ENCODE peak calls at places on chromosome 12, in six cellular contexts. N is IMR-90, R is body of pancreas, V is ovary, P is A549, D is lower leg skin. T is an unnamed sample.

GRCh38 chr12:111154180-111154579 is 214.7 kb downstream of the PHETA1 start:
- DNase-seq in N (no peak), R (no peak), V (no peak), P (no peak), D (no peak), T (no peak)

GRCh38 chr12:45232771-45233372 is 17.0 kb downstream of the ANO6 start:
- DNase-seq in N (peak; percentile 98), R (peak; percentile 64), V (no peak), P (peak; percentile 94), D (peak; percentile 60), T (peak; percentile 30)

GRCh38 chr12:27622436-27623185 is 73.6 kb upstream of the REP15 start:
- DNase-seq in N (peak; percentile 43), R (no peak), V (no peak), P (no peak), D (no peak), T (no peak)

GRCh38 chr12:117986705-117987469 is 18.1 kb upstream of the KSR2 start:
- DNase-seq in N (peak; percentile 17), R (no peak), V (no peak), P (peak; percentile 81), D (no peak), T (peak; percentile 33)

GRCh38 chr12:50249464-50250229 is 33.7 kb downstream of the LIMA1 start:
- DNase-seq in N (no peak), R (peak; percentile 25), V (no peak), P (no peak), D (no peak), T (no peak)

GRCh38 chr12:25377475-25378179 is 126.9 kb upstream of the KRAS start:
- DNase-seq in N (peak; percentile 94), R (peak; percentile 27), V (no peak), P (peak; percentile 32), D (no peak), T (no peak)

GRCh38 chr12:49026678-49027480 is 8.3 kb upstream of the PRKAG1 start:
- DNase-seq in N (no peak), R (no peak), V (no peak), P (no peak), D (no peak), T (no peak)

GRCh38 chr12:30753761-30754382 is 879 bp downstream of the CAPRIN2 start:
- DNase-seq in N (peak; percentile 32), R (no peak), V (no peak), P (peak; percentile 19), D (peak; percentile 19), T (no peak)

GRCh38 chr12:49200882-49201594 is 12.2 kb upstream of the TUBA1A start:
- DNase-seq in N (peak; percentile 89), R (peak; percentile 38), V (peak; percentile 16), P (peak; percentile 84), D (no peak), T (no peak)

GRCh38 chr12:79344855-79345840 is 345.6 kb downstream of the PAWR start:
- DNase-seq in N (peak; percentile 50), R (peak; percentile 29), V (no peak), P (peak; percentile 86), D (no peak), T (peak; percentile 7)

GRCh38 chr12:130136536-130136935 is 25.7 kb upstream of the FZD10 start:
- DNase-seq in N (no peak), R (no peak), V (no peak), P (no peak), D (no peak), T (no peak)

GRCh38 chr12:85283560-85283959 is 3.5 kb downstream of the ALX1 start:
- DNase-seq in N (no peak), R (no peak), V (no peak), P (peak; percentile 43), D (no peak), T (no peak)

GRCh38 chr12:105982022-105982421 is 156.7 kb downstream of the NUAK1 start:
- DNase-seq in N (no peak), R (no peak), V (no peak), P (no peak), D (no peak), T (no peak)

GRCh38 chr12:106288510-106289195 is 13.9 kb upstream of the TCP11L2 start:
- DNase-seq in N (peak; percentile 97), R (no peak), V (no peak), P (peak; percentile 92), D (peak; percentile 40), T (peak; percentile 19)

GRCh38 chr12:89069431-89069830 is 282.9 kb downstream of the DUSP6 start:
- DNase-seq in N (peak; percentile 69), R (no peak), V (no peak), P (no peak), D (no peak), T (no peak)

GRCh38 chr12:100716949-100717732 is 77.4 kb upstream of the ANO4 start:
- DNase-seq in N (no peak), R (no peak), V (peak; percentile 23), P (no peak), D (no peak), T (no peak)

GRCh38 chr12:66502911-66503310 is 176.0 kb downstream of the GRIP1 start:
- DNase-seq in N (no peak), R (no peak), V (no peak), P (no peak), D (no peak), T (no peak)

DNA sequence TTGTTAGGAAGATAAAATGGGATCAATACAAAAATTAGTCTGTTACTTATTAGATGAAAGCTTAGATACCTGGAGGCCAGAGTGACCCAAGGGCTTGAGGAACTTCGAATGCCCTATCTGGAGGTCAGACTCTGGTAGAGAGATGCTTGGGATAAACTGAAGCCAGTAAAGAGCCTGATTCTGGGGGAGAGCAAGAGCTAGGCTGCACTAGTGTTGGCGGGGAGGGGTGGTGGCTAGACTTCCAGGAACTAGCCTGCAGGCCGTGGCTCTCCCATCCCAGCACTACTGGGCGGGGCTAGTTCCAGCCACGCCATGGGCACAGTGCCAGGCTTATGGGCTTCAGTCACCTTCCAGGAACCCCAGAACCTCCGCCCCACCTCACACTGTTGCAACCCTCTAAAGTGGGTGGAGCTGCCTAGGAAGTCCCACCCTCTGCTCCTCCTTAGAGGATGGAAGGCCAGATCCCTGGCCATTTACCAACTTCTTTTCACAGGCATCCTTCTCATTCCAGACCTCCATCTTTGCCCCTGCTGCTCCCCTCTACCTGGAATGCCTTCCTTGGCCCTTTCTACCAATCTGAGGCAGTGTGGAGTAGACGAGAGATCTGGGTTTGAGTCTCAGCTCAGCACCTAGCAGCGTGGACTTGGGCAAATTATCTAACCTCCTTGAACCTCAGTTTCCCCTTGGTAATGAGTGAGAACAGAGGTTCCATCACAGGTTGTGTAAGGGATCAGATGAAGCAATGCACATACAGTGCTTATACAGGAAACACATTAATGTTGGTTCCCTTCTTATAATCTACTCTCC is 6.3 kb upstream of the NFE2 start:
- DNase-seq in N (no peak), R (peak; percentile 81), V (no peak), P (peak; percentile 91), D (peak; percentile 79), T (peak; percentile 81)
- TF ChIP-seq POLR2A in N (no peak), R (no peak), V (no peak), P (no peak), D (no peak), T (no peak)

GRCh38 chr12:40587970-40588369 is 104.3 kb upstream of the CNTN1 start:
- DNase-seq in N (no peak), R (no peak), V (no peak), P (no peak), D (no peak), T (no peak)
- TF ChIP-seq POLR2A in N (no peak), R (no peak), V (no peak), P (no peak), D (no peak), T (no peak)

DNA sequence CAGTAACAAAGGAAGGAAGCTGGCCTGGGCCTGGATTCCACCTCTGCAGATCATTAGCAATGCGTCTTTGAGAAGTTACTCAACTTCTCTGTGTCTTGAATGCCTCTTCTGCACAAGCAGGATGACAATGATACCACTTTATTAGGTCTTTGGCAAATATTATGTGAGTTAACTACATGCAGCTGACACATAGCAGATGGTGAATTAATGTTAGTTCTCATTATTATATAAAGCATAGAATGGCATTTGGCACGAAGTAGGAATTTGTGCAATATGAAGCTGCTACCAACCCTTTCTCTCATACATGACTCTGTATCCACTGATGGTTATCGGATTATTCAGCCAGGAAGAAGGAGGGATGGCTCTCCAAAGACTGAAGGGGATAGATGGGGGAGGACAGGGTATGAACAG is 1272.8 kb downstream of the AACS start:
- DNase-seq in N (no peak), R (no peak), V (no peak), P (no peak), D (no peak), T (no peak)
- TF ChIP-seq POLR2A in N (no peak), R (no peak), V (no peak), P (no peak), D (no peak), T (no peak)

GRCh38 chr12:12719496-12719895 is 2.3 kb downstream of the CDKN1B start:
- DNase-seq in N (no peak), R (peak; percentile 54), V (no peak), P (peak; percentile 29), D (no peak), T (no peak)
- TF ChIP-seq POLR2A in N (no peak), R (no peak), V (no peak), P (no peak), D (no peak), T (no peak)

GRCh38 chr12:96442906-96443305 is 42.7 kb upstream of the CDK17 start:
- DNase-seq in N (no peak), R (no peak), V (no peak), P (no peak), D (no peak), T (no peak)

GRCh38 chr12:96448287-96448686 is 41.1 kb upstream of the CFAP54 start:
- DNase-seq in N (peak; percentile 96), R (no peak), V (no peak), P (no peak), D (no peak), T (peak; percentile 47)

GRCh38 chr12:96444403-96444802 is 44.2 kb upstream of the CDK17 start:
- DNase-seq in N (no peak), R (no peak), V (no peak), P (no peak), D (no peak), T (no peak)

GRCh38 chr12:96447256-96447655 is 42.1 kb upstream of the CFAP54 start:
- DNase-seq in N (no peak), R (no peak), V (no peak), P (no peak), D (no peak), T (no peak)

GRCh38 chr12:96445743-96446655 is 43.4 kb upstream of the CFAP54 start:
- DNase-seq in N (peak; percentile 99), R (peak; percentile 4), V (no peak), P (peak; percentile 24), D (no peak), T (peak; percentile 35)
- TF ChIP-seq POLR2A in N (no peak), R (no peak), V (no peak), P (no peak), D (no peak), T (no peak)

DNA sequence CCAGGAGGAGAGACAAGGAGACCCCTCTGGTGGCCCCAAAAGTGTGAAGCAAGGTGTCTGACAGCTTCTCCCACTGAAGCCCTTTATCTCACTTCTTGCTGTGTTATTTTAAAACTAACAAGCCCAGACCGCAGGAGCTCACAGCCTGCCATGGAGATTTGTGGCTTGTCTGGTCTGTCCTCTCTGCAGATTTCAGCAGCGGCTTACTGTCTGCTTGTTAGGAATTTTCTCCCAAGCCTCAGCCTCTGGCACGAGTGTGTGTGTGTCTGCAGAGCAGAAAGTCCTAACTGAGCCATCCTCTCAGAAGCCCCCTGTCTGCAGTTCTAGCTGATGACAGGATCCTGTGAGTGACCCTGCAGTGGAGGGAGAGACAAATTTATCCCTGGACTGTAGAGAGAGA is 87.9 kb upstream of the HSPB8 start:
- DNase-seq in N (no peak), R (no peak), V (no peak), P (no peak), D (no peak), T (no peak)
- TF ChIP-seq POLR2A in N (no peak), R (no peak), V (no peak), P (no peak), D (no peak), T (no peak)

T was measured in H54.